ENCODE peak calls at places on chromosomes 2 and 18, in eight cellular contexts. A is activated T-helper 1 cell treated with Interleukin-2 at 50 U/mL for 16 hours; F is AG08395; M is cardiac fibroblast; J is Ammon's horn; C is mucosa of gallbladder; Y is naive B cell; L is stimulated activated CD8-positive, alpha-beta memory T cell treated with anti-CD3 and anti-CD28 coated beads, Interleukin-12 subunit alpha, Interleukin-12 subunit beta, amount 100 ng/mL, for 1 hour. O is an unnamed sample.

GRCh38 chr2:202721621-202722020 is 86.9 kb downstream of the FAM117B start:
- DNase-seq in J (no peak), M (peak; percentile 24), F (no peak), Y (no peak), L (no peak), A (no peak), C (no peak), O (no peak)

GRCh38 chr18:32469691-32470131 is 971 bp downstream of the GAREM1 start:
- DNase-seq in A (no peak), J (no peak), F (peak; percentile 6), C (no peak), Y (no peak), M (peak; percentile 19), L (no peak), O (no peak)

GRCh38 chr2:69185807-69186206 is 172.8 kb downstream of the ANTXR1 start:
- DNase-seq in M (no peak), J (no peak), F (no peak), Y (no peak), A (no peak), L (no peak), C (no peak), O (no peak)

GRCh38 chr2:866009-866680 is 84.5 kb upstream of the SNTG2 start:
- DNase-seq in J (no peak), F (no peak), C (no peak), M (no peak), L (no peak), A (no peak), Y (no peak), O (no peak)

GRCh38 chr2:134782792-134783191 is 55.6 kb upstream of the ACMSD start:
- DNase-seq in L (no peak), J (peak; percentile 35), C (no peak), M (peak; percentile 19), A (no peak), F (no peak), Y (no peak), O (no peak)

GRCh38 chr2:47008381-47009280 is 93.0 kb upstream of the MCFD2 start:
- DNase-seq in C (no peak), F (peak; percentile 72), A (no peak), J (peak; percentile 70), M (peak; percentile 82), L (no peak), Y (no peak), O (no peak)

GRCh38 chr2:171726841-171727460 is 39.7 kb downstream of the DYNC1I2 start:
- DNase-seq in L (no peak), Y (no peak), A (no peak), J (no peak), M (no peak), F (peak; percentile 13), C (no peak), O (no peak)

GRCh38 chr2:117514391-117514790 is 300.1 kb upstream of the DDX18 start:
- DNase-seq in A (no peak), M (no peak), Y (no peak), J (no peak), C (no peak), L (no peak), F (no peak), O (no peak)

GRCh38 chr2:39567507-39567906 is 98.2 kb upstream of the TMEM178A start:
- DNase-seq in A (no peak), M (no peak), C (no peak), L (no peak), Y (no peak), J (no peak), F (no peak), O (no peak)

GRCh38 chr2:62309081-62309464 is 113.2 kb downstream of the B3GNT2 start:
- DNase-seq in L (no peak), Y (no peak), J (no peak), M (no peak), C (no peak), A (no peak), F (no peak), O (no peak)

GRCh38 chr2:127153691-127154158 is 46.8 kb upstream of the BIN1 start:
- DNase-seq in M (peak; percentile 89), J (peak; percentile 87), C (peak; percentile 54), F (peak; percentile 91), L (no peak), Y (no peak), A (no peak), O (peak; percentile 45)

GRCh38 chr2:103873719-103874359 is 980.1 kb upstream of the POU3F3 start:
- DNase-seq in L (no peak), F (no peak), M (no peak), A (no peak), J (no peak), C (no peak), Y (no peak), O (no peak)

GRCh38 chr2:68458962-68459361 is 8.1 kb downstream of the FBXO48 start:
- DNase-seq in Y (no peak), J (no peak), L (no peak), C (no peak), A (no peak), F (peak; percentile 22), M (peak; percentile 35), O (no peak)

GRCh38 chr2:217959723-217960122 is 43.1 kb downstream of the TNS1 start:
- DNase-seq in Y (no peak), M (no peak), L (no peak), J (no peak), C (no peak), A (no peak), F (no peak), O (no peak)

GRCh38 chr2:9744256-9745004 is 98.8 kb upstream of the TAF1B start:
- DNase-seq in M (no peak), J (no peak), L (no peak), F (no peak), C (no peak), A (no peak), Y (no peak), O (no peak)

GRCh38 chr2:201881382-201881720 is 75.0 kb downstream of the CDK15 start:
- DNase-seq in J (no peak), F (peak; percentile 34), M (no peak), L (no peak), C (no peak), Y (no peak), A (no peak), O (no peak)

GRCh38 chr2:41932241-41933034 is 115.4 kb upstream of the PKDCC start:
- DNase-seq in L (no peak), Y (no peak), J (no peak), M (peak; percentile 99), A (no peak), F (peak; percentile 63), C (peak; percentile 54), O (peak; percentile 83)

GRCh38 chr2:239938651-239939486 is 86.3 kb downstream of the NDUFA10 start:
- DNase-seq in L (no peak), A (no peak), M (no peak), F (no peak), Y (no peak), C (no peak), J (no peak), O (no peak)

GRCh38 chr2:71526131-71526530 is 72.8 kb downstream of the DYSF start:
- DNase-seq in J (no peak), C (no peak), Y (no peak), A (no peak), L (no peak), F (no peak), M (no peak), O (no peak)

GRCh38 chr2:112314856-112315255 is 39.5 kb downstream of the ZC3H6 start:
- DNase-seq in Y (no peak), A (no peak), C (no peak), L (no peak), J (no peak), F (no peak), M (peak; percentile 21), O (no peak)

GRCh38 chr2:65351948-65352595 is 80.3 kb downstream of the SPRED2 start:
- DNase-seq in M (no peak), L (no peak), Y (no peak), F (no peak), J (no peak), C (no peak), A (no peak), O (no peak)

GRCh38 chr2:99648115-99648850 is 158.5 kb upstream of the REV1 start:
- DNase-seq in J (peak; percentile 78), C (no peak), F (peak; percentile 73), Y (no peak), A (no peak), L (no peak), M (peak; percentile 33), O (no peak)

GRCh38 chr2:234670052-234670451 is 173.2 kb upstream of the ARL4C start:
- DNase-seq in C (no peak), A (no peak), M (peak; percentile 72), L (no peak), Y (no peak), J (no peak), F (peak; percentile 36), O (no peak)

GRCh38 chr2:177093384-177093783 is 119.2 kb upstream of the HNRNPA3 start:
- DNase-seq in C (no peak), M (no peak), J (no peak), F (no peak), A (no peak), L (no peak), Y (no peak), O (no peak)

GRCh38 chr18:13513015-13513414 is 213.3 kb downstream of the FAM210A start:
- DNase-seq in C (no peak), M (no peak), L (no peak), J (no peak), F (no peak), A (no peak), Y (no peak), O (no peak)